ENCODE peak calls at places on chromosomes 5 and 9, in four cellular contexts. I, K, C and L are unnamed samples.

GRCh38 chr9:85212887-85213286 is 528.9 kb downstream of the AGTPBP1 start:
- DNase-seq in I (peak), K (no peak), C (no peak), L (no peak)

GRCh38 chr9:89597711-89598707 is 6.8 kb upstream of the GADD45G start:
- DNase-seq in I (peak), K (no peak), C (no peak), L (no peak)

GRCh38 chr5:17378346-17378984 is 119.6 kb upstream of the TAF11L2 start:
- DNase-seq in I (no peak), K (no peak), C (no peak), L (no peak)

GRCh38 chr9:105360344-105360743 is 87.5 kb upstream of the FSD1L start:
- DNase-seq in I (no peak), K (no peak), C (no peak), L (no peak)

GRCh38 chr5:10600629-10601245 is 36.9 kb downstream of the ANKRD33B start:
- DNase-seq in I (no peak), K (no peak), C (no peak), L (no peak)

GRCh38 chr5:10262121-10262774 is 12.2 kb downstream of the CCT5 start:
- DNase-seq in I (no peak), K (no peak), C (no peak), L (no peak)

GRCh38 chr5:38994329-38994927 is 79.8 kb downstream of the RICTOR start:
- DNase-seq in I (peak), K (no peak), C (no peak), L (peak)

GRCh38 chr5:83760579-83760978 is 39.9 kb upstream of the HAPLN1 start:
- DNase-seq in I (no peak), K (no peak), C (no peak), L (no peak)

GRCh38 chr9:130183133-130183762 is 11.0 kb downstream of the NCS1 start:
- DNase-seq in I (no peak), K (no peak), C (no peak), L (no peak)

GRCh38 chr9:34591091-34591910 is 1.8 kb upstream of the CNTFR start:
- DNase-seq in I (peak), K (peak), C (peak), L (peak)

DNA sequence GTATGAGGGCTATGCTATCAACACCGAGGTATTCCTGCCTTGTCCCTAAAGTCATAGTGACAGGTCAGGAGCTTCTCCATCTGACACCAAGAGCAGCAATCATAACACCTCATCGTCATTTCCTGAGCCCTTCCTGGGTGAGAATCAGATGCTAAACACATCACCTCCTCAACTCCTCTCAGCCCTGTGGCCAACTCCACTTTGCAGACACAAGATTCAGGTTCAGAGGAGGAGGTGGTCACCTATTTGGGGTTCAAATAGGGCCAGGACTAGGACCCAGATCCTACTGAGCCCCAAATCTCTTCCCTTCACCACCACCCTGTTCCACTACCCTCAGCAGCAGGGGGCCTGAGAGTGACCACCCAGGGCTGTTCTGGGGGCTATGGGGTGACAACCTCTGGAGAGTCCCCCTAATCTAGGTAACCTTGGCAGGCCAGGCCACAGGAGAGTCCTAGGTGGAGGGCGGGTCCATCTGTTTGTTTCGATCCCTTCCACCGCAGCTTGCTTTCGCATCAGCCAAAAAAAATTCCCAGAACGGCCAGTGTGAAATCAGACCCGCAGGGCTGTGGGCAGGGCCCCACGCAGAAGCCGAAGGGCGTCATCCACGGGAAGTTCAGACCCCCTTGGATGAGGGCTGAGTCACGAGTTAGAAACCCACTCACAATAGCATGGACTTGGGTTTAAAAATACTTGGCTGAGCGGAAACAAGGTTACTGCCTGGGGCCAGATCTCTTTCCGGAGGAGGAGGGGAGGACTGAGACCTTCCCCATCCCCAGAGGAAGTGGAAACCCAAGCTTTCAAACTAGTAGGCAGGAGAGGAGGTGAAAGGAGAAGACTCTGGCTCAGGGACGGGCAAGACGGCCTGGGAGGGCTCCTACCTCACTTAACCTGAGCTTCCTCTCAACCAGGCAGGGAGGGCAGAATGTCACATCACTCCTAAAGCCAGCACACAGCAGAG is 8.7 kb downstream of the STK10 start:
- DNase-seq in I (peak), K (peak), C (no peak), L (peak)
- TF ChIP-seq POLR2AphosphoS5 in I (peak), K (peak), C (no peak), L (peak)

DNA sequence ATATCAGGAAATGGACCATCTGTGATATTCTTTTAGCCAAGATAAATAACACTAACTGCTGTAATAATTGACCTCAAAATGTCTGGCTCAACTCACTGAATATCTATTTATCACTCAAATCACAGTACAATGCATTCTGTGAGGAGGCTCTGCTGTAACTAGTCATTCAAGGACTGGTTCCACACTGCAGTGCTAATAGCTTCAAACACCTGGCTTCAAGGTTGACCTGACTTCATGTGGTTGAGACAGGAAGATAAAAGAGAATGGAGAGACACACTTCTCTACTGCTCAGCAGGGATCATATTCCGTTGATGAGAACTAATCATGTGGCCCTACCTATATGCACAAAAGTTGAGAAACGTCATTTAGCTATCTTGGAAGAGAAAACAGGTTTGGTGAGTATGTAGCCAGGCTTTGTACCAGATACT is 3.4 kb upstream of the RHOBTB3 start:
- DNase-seq in I (no peak), K (no peak), C (no peak), L (no peak)
- TF ChIP-seq POLR2A in I (no peak), K (no peak), C (no peak), L (no peak)

GRCh38 chr9:112120471-112120925 is 54.6 kb downstream of the SUSD1 start:
- DNase-seq in I (no peak), K (no peak), C (no peak), L (no peak)
- TF ChIP-seq POLR2AphosphoS5 in I (no peak), K (no peak), C (no peak), L (no peak)

GRCh38 chr9:76458903-76459690 is at the start of gene GCNT1:
- DNase-seq in I (peak), K (peak), C (peak), L (peak)
- TF ChIP-seq POLR2A in I (peak), K (peak), C (no peak), L (peak)

GRCh38 chr5:160470437-160471341 is 49.0 kb downstream of the PTTG1 start:
- DNase-seq in I (peak), K (no peak), C (no peak), L (no peak)
- TF ChIP-seq POLR2AphosphoS5 in I (no peak), K (peak), C (no peak), L (peak)

GRCh38 chr5:36641416-36641815 is 35.0 kb downstream of the SLC1A3 start:
- DNase-seq in I (no peak), K (no peak), C (no peak), L (no peak)
- TF ChIP-seq POLR2A in I (no peak), K (no peak), C (no peak), L (no peak)

GRCh38 chr9:14313951-14314423 is at the start of gene NFIB:
- DNase-seq in I (peak), K (no peak), C (peak), L (no peak)
- TF ChIP-seq POLR2AphosphoS5 in I (no peak), K (no peak), C (no peak), L (no peak)